ENCODE peak calls at places on chromosomes 6 and 20, in seven cellular contexts. One of them, this sample, is unnamed.

GRCh38 chr20:8389381-8390368 is 257.6 kb downstream of the PLCB1 start:
- DNase-seq in HEK293T: peak; percentile 23
- DNase-seq in lung microvascular endothelial cell: peak; percentile 77
- DNase-seq in stimulated activated CD4-positive, alpha-beta T cell treated with anti-CD3 and anti-CD28 coated beads, Interleukin-15, amount 100 ng/mL, for 24 hours: no peak
- DNase-seq in EL: peak; percentile 50
- DNase-seq in IMR-90: peak; percentile 59
- DNase-seq in NCI-H1436: peak; percentile 14
- DNase-seq in this sample: peak; percentile 15

GRCh38 chr6:26475823-26476729 is 18.3 kb downstream of the BTN2A1 start:
- DNase-seq in HEK293T: no peak
- DNase-seq in lung microvascular endothelial cell: no peak
- DNase-seq in stimulated activated CD4-positive, alpha-beta T cell treated with anti-CD3 and anti-CD28 coated beads, Interleukin-15, amount 100 ng/mL, for 24 hours: no peak
- DNase-seq in EL: peak; percentile 24
- DNase-seq in IMR-90: peak; percentile 27
- DNase-seq in NCI-H1436: no peak
- DNase-seq in this sample: peak; percentile 34

GRCh38 chr6:16876201-16876600 is 114.9 kb upstream of the ATXN1 start:
- DNase-seq in HEK293T: no peak
- DNase-seq in lung microvascular endothelial cell: no peak
- DNase-seq in stimulated activated CD4-positive, alpha-beta T cell treated with anti-CD3 and anti-CD28 coated beads, Interleukin-15, amount 100 ng/mL, for 24 hours: no peak
- DNase-seq in EL: peak; percentile 48
- DNase-seq in IMR-90: no peak
- DNase-seq in NCI-H1436: no peak
- DNase-seq in this sample: peak; percentile 18

GRCh38 chr6:7267521-7268091 is 45.4 kb downstream of the SSR1 start:
- DNase-seq in HEK293T: no peak
- DNase-seq in lung microvascular endothelial cell: peak; percentile 58
- DNase-seq in stimulated activated CD4-positive, alpha-beta T cell treated with anti-CD3 and anti-CD28 coated beads, Interleukin-15, amount 100 ng/mL, for 24 hours: peak; percentile 18
- DNase-seq in EL: peak; percentile 98
- DNase-seq in IMR-90: peak; percentile 94
- DNase-seq in NCI-H1436: no peak
- DNase-seq in this sample: peak; percentile 95

GRCh38 chr6:131430531-131430930 is 142.5 kb upstream of the ARG1 start:
- DNase-seq in HEK293T: no peak
- DNase-seq in lung microvascular endothelial cell: no peak
- DNase-seq in stimulated activated CD4-positive, alpha-beta T cell treated with anti-CD3 and anti-CD28 coated beads, Interleukin-15, amount 100 ng/mL, for 24 hours: no peak
- DNase-seq in EL: peak; percentile 17
- DNase-seq in IMR-90: no peak
- DNase-seq in NCI-H1436: no peak
- DNase-seq in this sample: no peak

GRCh38 chr6:137297887-137298286 is 78.7 kb upstream of the IFNGR1 start:
- DNase-seq in HEK293T: no peak
- DNase-seq in lung microvascular endothelial cell: peak; percentile 69
- DNase-seq in stimulated activated CD4-positive, alpha-beta T cell treated with anti-CD3 and anti-CD28 coated beads, Interleukin-15, amount 100 ng/mL, for 24 hours: no peak
- DNase-seq in EL: peak; percentile 6
- DNase-seq in IMR-90: peak; percentile 80
- DNase-seq in NCI-H1436: no peak
- DNase-seq in this sample: peak; percentile 89

GRCh38 chr6:1652842-1653241 is 43.1 kb downstream of the FOXC1 start:
- DNase-seq in HEK293T: no peak
- DNase-seq in lung microvascular endothelial cell: no peak
- DNase-seq in stimulated activated CD4-positive, alpha-beta T cell treated with anti-CD3 and anti-CD28 coated beads, Interleukin-15, amount 100 ng/mL, for 24 hours: no peak
- DNase-seq in EL: no peak
- DNase-seq in IMR-90: no peak
- DNase-seq in NCI-H1436: no peak
- DNase-seq in this sample: no peak

GRCh38 chr20:48448601-48449384 is 379.0 kb downstream of the PREX1 start:
- DNase-seq in HEK293T: no peak
- DNase-seq in lung microvascular endothelial cell: no peak
- DNase-seq in stimulated activated CD4-positive, alpha-beta T cell treated with anti-CD3 and anti-CD28 coated beads, Interleukin-15, amount 100 ng/mL, for 24 hours: no peak
- DNase-seq in EL: no peak
- DNase-seq in IMR-90: no peak
- DNase-seq in NCI-H1436: no peak
- DNase-seq in this sample: no peak

GRCh38 chr6:2111162-2111677 is 134.2 kb downstream of the GMDS start:
- DNase-seq in HEK293T: no peak
- DNase-seq in lung microvascular endothelial cell: peak; percentile 36
- DNase-seq in stimulated activated CD4-positive, alpha-beta T cell treated with anti-CD3 and anti-CD28 coated beads, Interleukin-15, amount 100 ng/mL, for 24 hours: peak; percentile 20
- DNase-seq in EL: peak; percentile 68
- DNase-seq in IMR-90: peak; percentile 89
- DNase-seq in NCI-H1436: no peak
- DNase-seq in this sample: peak; percentile 88

GRCh38 chr20:63519765-63520593 is 586 bp upstream of the PPDPF start:
- DNase-seq in HEK293T: peak; percentile 62
- DNase-seq in lung microvascular endothelial cell: peak; percentile 61
- DNase-seq in stimulated activated CD4-positive, alpha-beta T cell treated with anti-CD3 and anti-CD28 coated beads, Interleukin-15, amount 100 ng/mL, for 24 hours: peak; percentile 78
- DNase-seq in EL: peak; percentile 75
- DNase-seq in IMR-90: peak; percentile 29
- DNase-seq in NCI-H1436: peak; percentile 69
- DNase-seq in this sample: peak; percentile 57

GRCh38 chr6:45577836-45578504 is 200.2 kb upstream of the SUPT3H start:
- DNase-seq in HEK293T: no peak
- DNase-seq in lung microvascular endothelial cell: peak; percentile 1
- DNase-seq in stimulated activated CD4-positive, alpha-beta T cell treated with anti-CD3 and anti-CD28 coated beads, Interleukin-15, amount 100 ng/mL, for 24 hours: no peak
- DNase-seq in EL: no peak
- DNase-seq in IMR-90: peak; percentile 43
- DNase-seq in NCI-H1436: no peak
- DNase-seq in this sample: peak; percentile 46

GRCh38 chr6:11111769-11112437 is 378 bp upstream of the ERVFRD-1 start:
- DNase-seq in HEK293T: no peak
- DNase-seq in lung microvascular endothelial cell: peak; percentile 70
- DNase-seq in stimulated activated CD4-positive, alpha-beta T cell treated with anti-CD3 and anti-CD28 coated beads, Interleukin-15, amount 100 ng/mL, for 24 hours: no peak
- DNase-seq in EL: no peak
- DNase-seq in IMR-90: no peak
- DNase-seq in NCI-H1436: no peak
- DNase-seq in this sample: no peak

GRCh38 chr6:158270389-158271127 is 41.7 kb upstream of the TULP4 start:
- DNase-seq in HEK293T: no peak
- DNase-seq in lung microvascular endothelial cell: no peak
- DNase-seq in stimulated activated CD4-positive, alpha-beta T cell treated with anti-CD3 and anti-CD28 coated beads, Interleukin-15, amount 100 ng/mL, for 24 hours: no peak
- DNase-seq in EL: no peak
- DNase-seq in IMR-90: no peak
- DNase-seq in NCI-H1436: no peak
- DNase-seq in this sample: no peak

GRCh38 chr6:11606287-11606686 is 68.7 kb downstream of the TMEM170B start:
- DNase-seq in HEK293T: no peak
- DNase-seq in lung microvascular endothelial cell: no peak
- DNase-seq in stimulated activated CD4-positive, alpha-beta T cell treated with anti-CD3 and anti-CD28 coated beads, Interleukin-15, amount 100 ng/mL, for 24 hours: no peak
- DNase-seq in EL: no peak
- DNase-seq in IMR-90: no peak
- DNase-seq in NCI-H1436: no peak
- DNase-seq in this sample: no peak

GRCh38 chr20:14526891-14527290 is 189.5 kb upstream of the FLRT3 start:
- DNase-seq in HEK293T: no peak
- DNase-seq in lung microvascular endothelial cell: no peak
- DNase-seq in stimulated activated CD4-positive, alpha-beta T cell treated with anti-CD3 and anti-CD28 coated beads, Interleukin-15, amount 100 ng/mL, for 24 hours: no peak
- DNase-seq in EL: no peak
- DNase-seq in IMR-90: no peak
- DNase-seq in NCI-H1436: no peak
- DNase-seq in this sample: no peak

GRCh38 chr6:161866570-161866969 is 592.7 kb upstream of the AGPAT4 start:
- DNase-seq in HEK293T: no peak
- DNase-seq in lung microvascular endothelial cell: no peak
- DNase-seq in stimulated activated CD4-positive, alpha-beta T cell treated with anti-CD3 and anti-CD28 coated beads, Interleukin-15, amount 100 ng/mL, for 24 hours: no peak
- DNase-seq in EL: no peak
- DNase-seq in IMR-90: no peak
- DNase-seq in NCI-H1436: no peak
- DNase-seq in this sample: no peak

GRCh38 chr20:62426678-62427077 is 661 bp downstream of the RBBP8NL start:
- DNase-seq in HEK293T: no peak
- DNase-seq in lung microvascular endothelial cell: no peak
- DNase-seq in stimulated activated CD4-positive, alpha-beta T cell treated with anti-CD3 and anti-CD28 coated beads, Interleukin-15, amount 100 ng/mL, for 24 hours: no peak
- DNase-seq in EL: no peak
- DNase-seq in IMR-90: no peak
- DNase-seq in NCI-H1436: peak; percentile 15
- DNase-seq in this sample: no peak

GRCh38 chr6:167031082-167031709 is 32.0 kb downstream of the CEP43 start:
- DNase-seq in HEK293T: no peak
- DNase-seq in lung microvascular endothelial cell: no peak
- DNase-seq in stimulated activated CD4-positive, alpha-beta T cell treated with anti-CD3 and anti-CD28 coated beads, Interleukin-15, amount 100 ng/mL, for 24 hours: no peak
- DNase-seq in EL: peak; percentile 26
- DNase-seq in IMR-90: peak; percentile 20
- DNase-seq in NCI-H1436: no peak
- DNase-seq in this sample: peak; percentile 35

GRCh38 chr20:17571153-17571527 is 1.3 kb downstream of the DSTN start:
- DNase-seq in HEK293T: no peak
- DNase-seq in lung microvascular endothelial cell: no peak
- DNase-seq in stimulated activated CD4-positive, alpha-beta T cell treated with anti-CD3 and anti-CD28 coated beads, Interleukin-15, amount 100 ng/mL, for 24 hours: peak; percentile 25
- DNase-seq in EL: peak; percentile 24
- DNase-seq in IMR-90: no peak
- DNase-seq in NCI-H1436: no peak
- DNase-seq in this sample: peak; percentile 34

GRCh38 chr20:58436868-58437645 is 48.0 kb downstream of the VAPB start:
- DNase-seq in HEK293T: no peak
- DNase-seq in lung microvascular endothelial cell: no peak
- DNase-seq in stimulated activated CD4-positive, alpha-beta T cell treated with anti-CD3 and anti-CD28 coated beads, Interleukin-15, amount 100 ng/mL, for 24 hours: no peak
- DNase-seq in EL: no peak
- DNase-seq in IMR-90: no peak
- DNase-seq in NCI-H1436: no peak
- DNase-seq in this sample: no peak

This sample was measured in LHCN-M2.